ENCODE peak calls at places on chromosomes 6 and 20, in seven cellular contexts. B is CD8-positive, alpha-beta T cell; W is breast epithelium; U is mesendoderm; J is CD8-positive, alpha-beta memory T cell; C is astrocyte; N is mucosa of descending colon. F is an unnamed sample.

GRCh38 chr20:48247961-48248360 is 462.7 kb upstream of the SULF2 start:
- DNase-seq in B (no peak), W (no peak), U (no peak), J (no peak), C (no peak), N (no peak), F (no peak)

GRCh38 chr6:70510600-70510999 is 56.1 kb upstream of the SDHAF4 start:
- DNase-seq in B (no peak), W (no peak), U (no peak), J (no peak), C (no peak), N (no peak), F (no peak)

GRCh38 chr6:107784669-107785068 is 39.4 kb downstream of the SCML4 start:
- DNase-seq in B (peak; percentile 19), W (no peak), U (no peak), J (no peak), C (peak; percentile 57), N (no peak), F (no peak)

GRCh38 chr6:72367439-72367838 is 254.4 kb upstream of the KCNQ5 start:
- DNase-seq in B (no peak), W (no peak), U (no peak), J (no peak), C (no peak), N (no peak), F (no peak)

GRCh38 chr20:36336838-36337478 is 30.8 kb downstream of the DLGAP4 start:
- DNase-seq in B (no peak), W (no peak), U (peak; percentile 37), J (no peak), C (no peak), N (no peak), F (no peak)

GRCh38 chr20:25574411-25574810 is 10.9 kb downstream of the NINL start:
- DNase-seq in B (no peak), W (no peak), U (peak; percentile 73), J (no peak), C (peak; percentile 12), N (no peak), F (no peak)

GRCh38 chr6:74091133-74091793 is 395.3 kb downstream of the CD109 start:
- DNase-seq in B (no peak), W (no peak), U (peak; percentile 55), J (no peak), C (peak; percentile 9), N (no peak), F (no peak)

GRCh38 chr20:25623225-25623735 is 534 bp downstream of the NANP start:
- DNase-seq in B (no peak), W (no peak), U (peak; percentile 29), J (peak; percentile 51), C (peak; percentile 18), N (peak; percentile 68), F (no peak)

GRCh38 chr20:47568019-47568418 is 66.3 kb downstream of the NCOA3 start:
- DNase-seq in B (no peak), W (no peak), U (no peak), J (no peak), C (peak; percentile 99), N (no peak), F (no peak)

GRCh38 chr20:13220194-13220856 is 749 bp upstream of the ISM1 start:
- DNase-seq in B (no peak), W (peak; percentile 71), U (peak; percentile 86), J (no peak), C (peak; percentile 6), N (peak; percentile 52), F (peak; percentile 28)

GRCh38 chr6:140845666-140846065 is 1287.1 kb upstream of the GJE1 start:
- DNase-seq in B (no peak), W (no peak), U (no peak), J (no peak), C (peak; percentile 29), N (no peak), F (no peak)

GRCh38 chr6:41371461-41371991 is 36.1 kb downstream of the NCR2 start:
- DNase-seq in B (no peak), W (no peak), U (peak; percentile 89), J (no peak), C (peak; percentile 52), N (peak; percentile 60), F (no peak)

GRCh38 chr6:34514593-34515472 is 41.3 kb downstream of the SPDEF start:
- DNase-seq in B (no peak), W (no peak), U (peak; percentile 84), J (no peak), C (peak; percentile 50), N (no peak), F (no peak)

GRCh38 chr6:47134476-47135189 is 92.5 kb upstream of the ADGRF1 start:
- DNase-seq in B (no peak), W (no peak), U (peak; percentile 95), J (no peak), C (peak; percentile 99), N (no peak), F (no peak)

GRCh38 chr20:54356726-54357235 is 118.6 kb upstream of the DOK5 start:
- DNase-seq in B (no peak), W (no peak), U (no peak), J (no peak), C (no peak), N (no peak), F (no peak)

GRCh38 chr6:98904096-98904495 is 43.6 kb downstream of the FBXL4 start:
- DNase-seq in B (no peak), W (no peak), U (no peak), J (no peak), C (no peak), N (no peak), F (no peak)

GRCh38 chr20:33551778-33552177 is 61.9 kb downstream of the CBFA2T2 start:
- DNase-seq in B (no peak), W (no peak), U (no peak), J (no peak), C (peak; percentile 66), N (no peak), F (no peak)

GRCh38 chr20:20459726-20460125 is 91.8 kb downstream of the INSM1 start:
- DNase-seq in B (no peak), W (no peak), U (no peak), J (no peak), C (no peak), N (no peak), F (no peak)

GRCh38 chr20:20462185-20462584 is 94.3 kb downstream of the INSM1 start:
- DNase-seq in B (no peak), W (no peak), U (no peak), J (no peak), C (no peak), N (no peak), F (no peak)

GRCh38 chr20:20463933-20464374 is 96.0 kb downstream of the INSM1 start:
- DNase-seq in B (no peak), W (no peak), U (peak; percentile 92), J (no peak), C (peak; percentile 68), N (no peak), F (no peak)

GRCh38 chr20:20465259-20465658 is 97.4 kb downstream of the INSM1 start:
- DNase-seq in B (no peak), W (no peak), U (peak; percentile 84), J (no peak), C (no peak), N (no peak), F (no peak)

GRCh38 chr20:20461526-20461925 is 93.6 kb downstream of the INSM1 start:
- DNase-seq in B (no peak), W (no peak), U (no peak), J (no peak), C (no peak), N (no peak), F (no peak)
- H3K4me1 ChIP-seq in B (no peaks in the 10 kb centered on the region), W (no peaks in the 10 kb centered on the region), U (peaks cover 2% of the 10 kb centered on the region), J (no peaks in the 10 kb centered on the region), C (peaks cover 20% of the 10 kb centered on the region), N (no peaks in the 10 kb centered on the region), F (no peaks in the 10 kb centered on the region)

DNA sequence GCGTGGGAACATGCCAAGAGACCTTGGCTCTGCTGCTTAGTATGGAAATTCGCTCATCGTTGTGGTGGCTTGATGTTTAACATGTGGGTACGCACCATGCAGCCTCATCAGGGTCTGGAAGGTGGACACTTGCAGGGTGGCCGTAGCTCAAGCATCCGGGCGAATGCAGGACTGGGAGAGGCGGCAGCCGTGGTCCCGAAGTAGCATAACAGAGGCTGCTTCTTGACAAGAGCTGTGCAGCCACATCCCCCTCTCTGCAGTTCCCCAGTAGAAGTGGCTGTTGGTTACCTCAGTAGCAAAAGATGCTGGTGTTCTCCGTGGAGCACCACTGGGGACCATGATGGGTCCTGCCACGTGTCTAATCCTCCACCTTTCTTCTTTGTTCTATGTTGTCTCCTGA is 195.0 kb downstream of the THBS2 start:
- DNase-seq in B (no peak), W (no peak), U (no peak), J (no peak), C (no peak), N (no peak), F (no peak)
- H3K4me1 ChIP-seq in B (no peaks in the 10 kb centered on the region), W (no peaks in the 10 kb centered on the region), U (no peaks in the 10 kb centered on the region), J (no peaks in the 10 kb centered on the region), C (no peaks in the 10 kb centered on the region), N (no peaks in the 10 kb centered on the region), F (no peaks in the 10 kb centered on the region)

GRCh38 chr20:56391596-56392281 is at the start of gene AURKA:
- DNase-seq in B (no peak), W (no peak), U (no peak), J (no peak), C (peak; percentile 1), N (no peak), F (no peak)
- H3K4me1 ChIP-seq in B (peaks cover 17% of the 10 kb centered on the region), W (no peaks in the 10 kb centered on the region), U (peaks cover 1% of the 10 kb centered on the region), J (peaks cover 21% of the 10 kb centered on the region), C (peaks cover 18% of the 10 kb centered on the region), N (peaks cover 22% of the 10 kb centered on the region), F (peaks cover 34% of the 10 kb centered on the region)

GRCh38 chr20:62462976-62463592 is 12.7 kb downstream of the GATA5 start:
- DNase-seq in B (no peak), W (no peak), U (no peak), J (no peak), C (no peak), N (no peak), F (no peak)

GRCh38 chr20:62466806-62467537 is 8.8 kb downstream of the GATA5 start:
- DNase-seq in B (no peak), W (no peak), U (no peak), J (no peak), C (no peak), N (no peak), F (no peak)

GRCh38 chr20:62464990-62465389 is 10.8 kb downstream of the GATA5 start:
- DNase-seq in B (no peak), W (no peak), U (no peak), J (no peak), C (no peak), N (no peak), F (no peak)

GRCh38 chr20:62464080-62464770 is 11.6 kb downstream of the GATA5 start:
- DNase-seq in B (no peak), W (no peak), U (no peak), J (no peak), C (no peak), N (no peak), F (no peak)

DNA sequence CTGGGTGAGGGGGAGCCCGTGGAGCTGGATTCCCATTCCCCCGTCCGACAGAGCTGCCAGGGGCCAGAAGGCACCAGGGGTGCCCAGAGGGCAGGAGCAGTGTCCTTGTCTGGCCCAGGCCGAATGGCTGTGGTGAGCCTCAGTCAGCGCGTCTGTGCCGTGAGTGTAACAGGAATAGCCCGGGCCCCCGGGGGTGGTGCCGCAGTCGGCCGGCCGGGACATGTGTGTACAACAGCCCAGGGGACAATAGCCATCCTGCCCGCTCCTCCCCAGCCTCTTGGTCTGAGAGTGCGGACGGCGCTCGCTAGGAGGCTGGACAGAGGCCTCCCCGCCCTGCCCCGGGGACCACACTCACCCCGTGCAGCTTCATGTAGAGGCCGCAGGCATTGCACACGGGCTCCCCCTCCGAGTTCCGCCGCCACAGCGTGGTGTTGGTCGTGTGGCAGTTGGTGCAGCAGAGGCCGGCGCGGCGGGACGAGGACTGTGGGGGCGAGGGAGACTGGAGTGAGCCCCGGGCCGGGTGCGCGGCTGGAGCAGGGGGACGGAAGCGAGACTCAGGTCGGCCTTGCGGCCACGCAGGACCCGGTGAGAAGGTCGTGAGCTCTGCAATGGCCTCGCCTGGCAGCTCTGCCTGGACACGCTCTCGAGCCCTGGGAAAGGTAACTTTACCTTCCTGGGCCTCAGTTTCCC is 9.6 kb downstream of the GATA5 start:
- DNase-seq in B (no peak), W (no peak), U (no peak), J (no peak), C (no peak), N (no peak), F (no peak)
- H3K4me1 ChIP-seq in B (no peaks in the 10 kb centered on the region), W (no peaks in the 10 kb centered on the region), U (no peaks in the 10 kb centered on the region), J (no peaks in the 10 kb centered on the region), C (no peaks in the 10 kb centered on the region), N (no peaks in the 10 kb centered on the region), F (no peaks in the 10 kb centered on the region)